ENCODE peak calls at places on chromosome 14, in six cellular contexts. D, R, T, Z, F and L are unnamed samples.

GRCh38 chr14:69612014-69612758 is 790 bp downstream of the SUSD6 start:
- DNase-seq in Z (no peak), R (peak), F (peak), T (peak), D (no peak), L (no peak)

GRCh38 chr14:21476526-21476924 is 234 bp downstream of the RAB2B start:
- DNase-seq in D (peak), F (no peak), Z (no peak), T (no peak), R (peak), L (peak)

GRCh38 chr14:29353473-29353872 is 574.2 kb downstream of the PRKD1 start:
- DNase-seq in T (no peak), Z (no peak), R (no peak), F (no peak), D (no peak), L (no peak)

GRCh38 chr14:61662437-61663311 is 32.6 kb upstream of the HIF1A start:
- DNase-seq in R (no peak), Z (no peak), T (peak), D (no peak), F (peak), L (no peak)

GRCh38 chr14:45332360-45332988 is 79.5 kb upstream of the MIS18BP1 start:
- DNase-seq in R (no peak), F (no peak), T (no peak), Z (no peak), D (no peak), L (no peak)

GRCh38 chr14:86333506-86333905 is 803.6 kb downstream of the FLRT2 start:
- DNase-seq in D (no peak), T (no peak), Z (no peak), R (no peak), F (no peak), L (no peak)

GRCh38 chr14:89337912-89338311 is 79.1 kb downstream of the FOXN3 start:
- DNase-seq in D (no peak), F (no peak), Z (no peak), R (no peak), T (no peak), L (peak)

GRCh38 chr14:94665121-94665520 is 52.9 kb downstream of the SERPINA3 start:
- DNase-seq in D (peak), F (peak), T (no peak), R (no peak), Z (no peak), L (no peak)

GRCh38 chr14:104341532-104342434 is 203.4 kb downstream of the KIF26A start:
- DNase-seq in R (peak), T (peak), D (peak), F (peak), Z (peak), L (no peak)

GRCh38 chr14:51821822-51822221 is 38.6 kb upstream of the GNG2 start:
- DNase-seq in Z (no peak), T (no peak), F (no peak), R (no peak), D (no peak), L (no peak)

GRCh38 chr14:45673420-45673819 is 420.4 kb upstream of the MIS18BP1 start:
- DNase-seq in Z (no peak), D (no peak), T (no peak), F (no peak), R (no peak), L (no peak)

GRCh38 chr14:36452850-36453249 is 67.2 kb downstream of the NKX2-1 start:
- DNase-seq in T (no peak), F (no peak), R (no peak), D (no peak), Z (no peak), L (no peak)

GRCh38 chr14:81219821-81220487 is 805 bp downstream of the GTF2A1 start:
- DNase-seq in F (no peak), D (peak), T (peak), R (peak), Z (peak), L (no peak)

GRCh38 chr14:29077916-29078315 is 311.3 kb downstream of the FOXG1 start:
- DNase-seq in D (no peak), R (no peak), F (no peak), T (no peak), Z (no peak), L (no peak)

GRCh38 chr14:36658091-36659009 is 3.3 kb upstream of the PAX9 start:
- DNase-seq in T (no peak), R (no peak), Z (no peak), F (no peak), D (no peak), L (no peak)

GRCh38 chr14:91261986-91262549 is 17.6 kb upstream of the GPR68 start:
- DNase-seq in R (no peak), T (no peak), Z (no peak), D (no peak), F (no peak), L (no peak)

GRCh38 chr14:67633451-67634154 is 13.9 kb downstream of the ARG2 start:
- DNase-seq in R (peak), D (no peak), T (no peak), Z (no peak), F (no peak), L (no peak)

GRCh38 chr14:104642540-104642868 is 37.9 kb upstream of the TMEM179 start:
- DNase-seq in R (no peak), F (no peak), Z (no peak), D (no peak), T (no peak), L (no peak)

GRCh38 chr14:35215110-35215872 is 76.9 kb upstream of the PSMA6 start:
- DNase-seq in T (peak), F (peak), R (no peak), Z (no peak), D (no peak), L (no peak)

GRCh38 chr14:75673345-75673744 is 12.3 kb downstream of the TTLL5 start:
- DNase-seq in Z (no peak), D (no peak), T (peak), R (no peak), F (no peak), L (no peak)

GRCh38 chr14:67620217-67620789 is 583 bp downstream of the ARG2 start:
- DNase-seq in R (peak), T (no peak), D (peak), Z (peak), F (no peak), L (no peak)

GRCh38 chr14:103073876-103074698 is 9.9 kb upstream of the LBHD2 start:
- DNase-seq in F (no peak), Z (no peak), T (peak), D (no peak), R (peak), L (no peak)

GRCh38 chr14:106691601-106692291 is 1165.4 kb downstream of the TMEM121 start:
- DNase-seq in D (no peak), Z (no peak), T (peak), F (peak), R (peak), L (no peak)

GRCh38 chr14:104745431-104745830 is 7.5 kb upstream of the SIVA1 start:
- DNase-seq in D (no peak), F (no peak), Z (no peak), R (no peak), T (no peak), L (no peak)

GRCh38 chr14:92651106-92651792 is 97.2 kb downstream of the LGMN start:
- DNase-seq in R (peak), T (peak), D (no peak), Z (no peak), F (no peak), L (no peak)

GRCh38 chr14:31084385-31084784 is 58.2 kb upstream of the STRN3 start:
- DNase-seq in D (no peak), F (no peak), T (peak), R (no peak), Z (no peak), L (peak)

GRCh38 chr14:55532645-55533309 is 47.2 kb upstream of the KTN1 start:
- DNase-seq in D (no peak), F (no peak), T (no peak), Z (no peak), R (no peak), L (no peak)

GRCh38 chr14:34301107-34301734 is 160.8 kb downstream of the SPTSSA start:
- DNase-seq in R (no peak), T (peak), Z (peak), F (peak), D (no peak), L (no peak)